ENCODE peak calls at places on chromosomes 2 and 18, in nine cellular contexts. One of them, this sample, is unnamed.

GRCh38 chr2:220985561-220985960 is 586.5 kb downstream of the EPHA4 start:
- DNase-seq in right lobe of liver: no peak
- DNase-seq in transverse colon: no peak
- DNase-seq in A549: no peak
- DNase-seq in Peyer's patch: no peak
- DNase-seq in suprapubic skin: no peak
- DNase-seq in stomach: no peak
- DNase-seq in body of pancreas: no peak
- DNase-seq in IMR-90: no peak
- DNase-seq in this sample: no peak

GRCh38 chr2:38863061-38863695 is 12.6 kb downstream of the DHX57 start:
- DNase-seq in right lobe of liver: no peak
- DNase-seq in body of pancreas: no peak
- DNase-seq in IMR-90: no peak
- DNase-seq in Peyer's patch: no peak
- DNase-seq in stomach: no peak
- DNase-seq in suprapubic skin: no peak
- DNase-seq in transverse colon: no peak
- DNase-seq in A549: no peak
- DNase-seq in this sample: no peak

GRCh38 chr2:153953761-153954160 is 82.0 kb downstream of the GALNT13 start:
- DNase-seq in body of pancreas: no peak
- DNase-seq in IMR-90: no peak
- DNase-seq in transverse colon: no peak
- DNase-seq in A549: no peak
- DNase-seq in suprapubic skin: no peak
- DNase-seq in right lobe of liver: no peak
- DNase-seq in Peyer's patch: no peak
- DNase-seq in stomach: no peak
- DNase-seq in this sample: no peak

GRCh38 chr2:189134485-189134884 is 45.1 kb downstream of the COL5A2 start:
- DNase-seq in IMR-90: no peak
- DNase-seq in body of pancreas: no peak
- DNase-seq in Peyer's patch: no peak
- DNase-seq in suprapubic skin: no peak
- DNase-seq in stomach: no peak
- DNase-seq in transverse colon: no peak
- DNase-seq in A549: no peak
- DNase-seq in right lobe of liver: no peak
- DNase-seq in this sample: no peak

GRCh38 chr18:51150430-51150746 is 47.1 kb downstream of the MEX3C start:
- DNase-seq in body of pancreas: no peak
- DNase-seq in stomach: no peak
- DNase-seq in transverse colon: no peak
- DNase-seq in right lobe of liver: peak
- DNase-seq in Peyer's patch: peak
- DNase-seq in suprapubic skin: no peak
- DNase-seq in A549: no peak
- DNase-seq in IMR-90: no peak
- DNase-seq in this sample: peak

GRCh38 chr2:126849486-126849885 is 49.2 kb upstream of the TEX51 start:
- DNase-seq in A549: no peak
- DNase-seq in transverse colon: no peak
- DNase-seq in Peyer's patch: no peak
- DNase-seq in body of pancreas: no peak
- DNase-seq in suprapubic skin: no peak
- DNase-seq in right lobe of liver: no peak
- DNase-seq in IMR-90: no peak
- DNase-seq in stomach: no peak
- DNase-seq in this sample: no peak

GRCh38 chr2:196743165-196743564 is 56.3 kb downstream of the GTF3C3 start:
- DNase-seq in stomach: no peak
- DNase-seq in IMR-90: no peak
- DNase-seq in body of pancreas: no peak
- DNase-seq in A549: no peak
- DNase-seq in right lobe of liver: no peak
- DNase-seq in Peyer's patch: no peak
- DNase-seq in transverse colon: no peak
- DNase-seq in suprapubic skin: no peak
- DNase-seq in this sample: no peak

GRCh38 chr2:173644146-173644545 is 289.5 kb downstream of the CDCA7 start:
- DNase-seq in transverse colon: no peak
- DNase-seq in Peyer's patch: no peak
- DNase-seq in IMR-90: peak
- DNase-seq in suprapubic skin: no peak
- DNase-seq in right lobe of liver: no peak
- DNase-seq in A549: no peak
- DNase-seq in body of pancreas: no peak
- DNase-seq in stomach: no peak
- DNase-seq in this sample: no peak

GRCh38 chr2:40204268-40204667 is 247.6 kb downstream of the SLC8A1 start:
- DNase-seq in Peyer's patch: no peak
- DNase-seq in suprapubic skin: no peak
- DNase-seq in A549: no peak
- DNase-seq in transverse colon: no peak
- DNase-seq in right lobe of liver: no peak
- DNase-seq in stomach: no peak
- DNase-seq in IMR-90: peak
- DNase-seq in body of pancreas: no peak
- DNase-seq in this sample: no peak

GRCh38 chr2:235216901-235217300 is 265.1 kb downstream of the SH3BP4 start:
- DNase-seq in suprapubic skin: no peak
- DNase-seq in A549: no peak
- DNase-seq in stomach: no peak
- DNase-seq in right lobe of liver: no peak
- DNase-seq in transverse colon: no peak
- DNase-seq in Peyer's patch: no peak
- DNase-seq in IMR-90: peak
- DNase-seq in body of pancreas: no peak
- DNase-seq in this sample: no peak

GRCh38 chr2:165745916-165746315 is 48.1 kb downstream of the GALNT3 start:
- DNase-seq in right lobe of liver: no peak
- DNase-seq in suprapubic skin: no peak
- DNase-seq in stomach: no peak
- DNase-seq in transverse colon: no peak
- DNase-seq in body of pancreas: no peak
- DNase-seq in Peyer's patch: no peak
- DNase-seq in IMR-90: no peak
- DNase-seq in A549: no peak
- DNase-seq in this sample: no peak

GRCh38 chr2:228768818-228769217 is 502.3 kb downstream of the PID1 start:
- DNase-seq in body of pancreas: no peak
- DNase-seq in right lobe of liver: no peak
- DNase-seq in transverse colon: no peak
- DNase-seq in stomach: no peak
- DNase-seq in Peyer's patch: no peak
- DNase-seq in suprapubic skin: no peak
- DNase-seq in A549: no peak
- DNase-seq in IMR-90: peak
- DNase-seq in this sample: no peak

GRCh38 chr2:46528880-46529279 is 49.5 kb downstream of the TMEM247 start:
- DNase-seq in transverse colon: no peak
- DNase-seq in suprapubic skin: no peak
- DNase-seq in Peyer's patch: no peak
- DNase-seq in stomach: no peak
- DNase-seq in A549: no peak
- DNase-seq in IMR-90: no peak
- DNase-seq in body of pancreas: peak
- DNase-seq in right lobe of liver: no peak
- DNase-seq in this sample: no peak
- TF ChIP-seq CTCF in transverse colon: no peak
- TF ChIP-seq CTCF in suprapubic skin: no peak
- TF ChIP-seq CTCF in Peyer's patch: no peak
- TF ChIP-seq CTCF in stomach: no peak
- TF ChIP-seq CTCF in A549: no peak
- TF ChIP-seq CTCF in IMR-90: no peak
- TF ChIP-seq CTCF in body of pancreas: no peak
- TF ChIP-seq CTCF in right lobe of liver: no peak
- TF ChIP-seq CTCF in this sample: no peak

DNA sequence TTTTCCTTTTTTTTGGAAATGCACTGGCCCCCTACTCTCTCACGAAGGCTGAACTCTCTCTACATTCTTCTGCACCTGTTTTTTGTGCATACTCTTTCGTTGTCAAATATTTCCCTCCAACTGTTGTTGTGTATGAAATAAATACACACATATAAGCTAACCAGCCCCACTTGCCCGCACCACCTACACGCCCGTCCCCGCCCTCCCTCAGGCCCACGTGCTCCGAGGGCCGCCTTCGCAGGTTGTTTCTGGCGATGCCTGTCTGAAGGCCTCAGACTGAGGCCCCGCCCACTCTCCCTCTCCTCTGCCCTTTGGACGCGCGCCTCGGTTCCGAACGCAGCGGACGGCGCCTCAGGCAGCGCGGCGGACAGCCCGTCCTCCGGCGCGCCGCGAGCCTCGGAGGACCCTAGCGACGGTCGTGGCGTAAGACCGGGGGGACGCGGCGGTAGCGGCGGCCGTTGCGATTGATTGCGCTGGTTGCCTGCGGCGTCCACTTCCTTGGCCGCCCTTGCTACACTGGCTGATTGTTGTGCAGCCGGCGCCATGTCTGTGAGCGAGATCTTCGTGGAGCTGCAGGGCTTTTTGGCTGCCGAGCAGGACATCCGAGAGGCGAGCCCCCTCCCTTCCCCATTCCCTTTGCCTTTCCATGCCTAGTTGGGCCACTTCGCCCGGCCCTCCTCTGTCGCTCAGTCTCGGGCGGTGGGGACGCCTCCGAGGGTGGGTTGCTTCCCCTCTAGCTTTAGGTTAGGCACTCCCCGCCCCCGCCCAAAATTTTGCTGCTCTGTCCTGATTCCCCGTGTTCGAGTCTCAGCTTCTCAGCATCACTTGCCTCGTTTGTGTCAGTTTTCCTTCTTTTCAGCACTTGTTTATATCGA is at the start of gene TSN:
- DNase-seq in IMR-90: peak
- DNase-seq in right lobe of liver: peak
- DNase-seq in A549: peak
- DNase-seq in Peyer's patch: peak
- DNase-seq in suprapubic skin: peak
- DNase-seq in body of pancreas: peak
- DNase-seq in transverse colon: peak
- DNase-seq in stomach: peak
- DNase-seq in this sample: peak
- TF ChIP-seq POLR2A in IMR-90: peak
- TF ChIP-seq POLR2A in right lobe of liver: peak
- TF ChIP-seq POLR2A in A549: peak
- TF ChIP-seq POLR2A in Peyer's patch: peak
- TF ChIP-seq POLR2A in suprapubic skin: no peak
- TF ChIP-seq POLR2A in body of pancreas: peak
- TF ChIP-seq POLR2A in transverse colon: peak
- TF ChIP-seq POLR2A in stomach: no peak
- TF ChIP-seq POLR2A in this sample: no peak

GRCh38 chr18:58175122-58175687 is 131.2 kb downstream of the NEDD4L start:
- DNase-seq in transverse colon: no peak
- DNase-seq in A549: no peak
- DNase-seq in stomach: no peak
- DNase-seq in suprapubic skin: peak
- DNase-seq in right lobe of liver: no peak
- DNase-seq in Peyer's patch: no peak
- DNase-seq in IMR-90: no peak
- DNase-seq in body of pancreas: no peak
- DNase-seq in this sample: no peak
- TF ChIP-seq CTCF in transverse colon: peak
- TF ChIP-seq CTCF in A549: no peak
- TF ChIP-seq CTCF in stomach: no peak
- TF ChIP-seq CTCF in suprapubic skin: no peak
- TF ChIP-seq CTCF in right lobe of liver: no peak
- TF ChIP-seq CTCF in Peyer's patch: no peak
- TF ChIP-seq CTCF in IMR-90: no peak
- TF ChIP-seq CTCF in body of pancreas: no peak
- TF ChIP-seq CTCF in this sample: no peak

GRCh38 chr2:47207614-47208013 is 52.5 kb upstream of the STPG4 start:
- DNase-seq in IMR-90: no peak
- DNase-seq in right lobe of liver: no peak
- DNase-seq in suprapubic skin: no peak
- DNase-seq in body of pancreas: no peak
- DNase-seq in A549: no peak
- DNase-seq in transverse colon: no peak
- DNase-seq in stomach: no peak
- DNase-seq in Peyer's patch: no peak
- DNase-seq in this sample: no peak
- TF ChIP-seq POLR2A in IMR-90: no peak
- TF ChIP-seq POLR2A in right lobe of liver: no peak
- TF ChIP-seq POLR2A in suprapubic skin: no peak
- TF ChIP-seq POLR2A in body of pancreas: no peak
- TF ChIP-seq POLR2A in A549: no peak
- TF ChIP-seq POLR2A in transverse colon: no peak
- TF ChIP-seq POLR2A in stomach: no peak
- TF ChIP-seq POLR2A in Peyer's patch: no peak
- TF ChIP-seq POLR2A in this sample: no peak

DNA sequence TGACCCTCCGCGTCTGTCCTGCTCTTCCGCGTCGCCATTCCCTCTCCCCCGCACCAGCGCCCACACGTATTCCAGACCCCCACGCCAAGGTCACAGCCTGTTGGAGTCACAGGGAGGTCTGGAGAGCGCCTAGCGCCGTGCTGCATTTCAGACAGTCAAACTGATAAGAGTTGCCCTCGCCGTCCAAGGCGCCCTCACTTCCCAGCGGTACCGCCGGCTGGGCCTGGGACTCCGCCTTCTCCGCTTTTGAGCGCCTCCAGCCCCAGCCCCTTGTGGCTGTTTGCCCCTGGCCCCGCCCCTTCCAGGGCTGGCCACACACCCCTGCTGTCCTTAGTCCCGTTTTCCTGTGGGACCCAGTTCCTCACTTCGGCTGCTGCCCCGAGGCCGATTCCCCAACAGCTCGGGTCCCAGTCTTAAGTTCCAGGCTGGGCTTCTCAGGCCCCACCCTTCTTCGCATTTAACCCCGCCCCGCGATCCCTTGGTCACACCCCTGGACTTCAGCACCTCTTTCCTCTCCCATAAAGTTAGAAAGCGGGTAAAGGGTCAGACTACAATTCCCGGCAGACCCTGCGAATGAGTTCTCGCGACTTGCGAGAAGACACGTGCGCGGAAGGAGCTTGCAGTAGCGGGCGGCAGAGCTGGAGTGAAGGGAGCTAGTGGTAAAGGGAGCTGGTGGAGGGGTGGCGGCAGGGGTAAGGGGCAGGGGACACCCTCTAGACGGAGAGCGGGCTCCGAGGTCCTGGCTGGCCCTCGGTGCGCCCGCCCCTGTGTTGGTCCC is at the start of gene GMPPA:
- DNase-seq in suprapubic skin: peak
- DNase-seq in transverse colon: peak
- DNase-seq in Peyer's patch: peak
- DNase-seq in stomach: peak
- DNase-seq in body of pancreas: peak
- DNase-seq in A549: peak
- DNase-seq in right lobe of liver: peak
- DNase-seq in IMR-90: peak
- DNase-seq in this sample: peak
- TF ChIP-seq CTCF in suprapubic skin: no peak
- TF ChIP-seq CTCF in transverse colon: peak
- TF ChIP-seq CTCF in Peyer's patch: peak
- TF ChIP-seq CTCF in stomach: no peak
- TF ChIP-seq CTCF in body of pancreas: no peak
- TF ChIP-seq CTCF in A549: no peak
- TF ChIP-seq CTCF in right lobe of liver: peak
- TF ChIP-seq CTCF in IMR-90: no peak
- TF ChIP-seq CTCF in this sample: no peak

GRCh38 chr2:241315879-241316700 is at the start of gene SEPTIN2:
- DNase-seq in transverse colon: peak
- DNase-seq in IMR-90: peak
- DNase-seq in body of pancreas: peak
- DNase-seq in right lobe of liver: no peak
- DNase-seq in stomach: no peak
- DNase-seq in Peyer's patch: peak
- DNase-seq in suprapubic skin: peak
- DNase-seq in A549: peak
- DNase-seq in this sample: peak
- TF ChIP-seq POLR2A in transverse colon: peak
- TF ChIP-seq POLR2A in IMR-90: peak
- TF ChIP-seq POLR2A in body of pancreas: no peak
- TF ChIP-seq POLR2A in right lobe of liver: peak
- TF ChIP-seq POLR2A in stomach: no peak
- TF ChIP-seq POLR2A in Peyer's patch: peak
- TF ChIP-seq POLR2A in suprapubic skin: no peak
- TF ChIP-seq POLR2A in A549: peak
- TF ChIP-seq POLR2A in this sample: peak

This sample was measured in lower leg skin.